ENCODE peak calls at places on chromosomes 2 and 18, in ten cellular contexts. One of them, this sample, is unnamed.

GRCh38 chr2:73095910-73096309 is 16.8 kb downstream of the RAB11FIP5 start:
- DNase-seq in stimulated activated CD4-positive, alpha-beta T cell treated with anti-CD3 and anti-CD28 coated beads, Interleukin-1b, Interleukin-23, amount 100 ng/mL, for 48 hours: no peak
- DNase-seq in stimulated activated CD8-positive, alpha-beta memory T cell treated with anti-CD3 and anti-CD28 coated beads, Interleukin-4, amount 100 ng/mL, for 1 hour: no peak
- DNase-seq in stimulated activated naive CD8-positive, alpha-beta T cell treated with anti-CD3 and anti-CD28 coated beads, Interleukin-15, Interleukin-2, amounts not matched to agents 100 U/mL and 50 U/mL, for 24 hours: no peak
- DNase-seq in heart left ventricle: no peak
- DNase-seq in GM03348: no peak
- DNase-seq in T-helper 2 cell: no peak
- DNase-seq in neural progenitor cell: no peak
- DNase-seq in PC-9: no peak
- DNase-seq in tibial nerve: no peak
- DNase-seq in this sample: no peak

GRCh38 chr2:47344890-47345583 is 57.9 kb upstream of the MSH2 start:
- DNase-seq in tibial nerve: peak; percentile 17
- DNase-seq in PC-9: peak; percentile 93
- DNase-seq in stimulated activated naive CD8-positive, alpha-beta T cell treated with anti-CD3 and anti-CD28 coated beads, Interleukin-15, Interleukin-2, amounts not matched to agents 100 U/mL and 50 U/mL, for 24 hours: no peak
- DNase-seq in GM03348: peak; percentile 70
- DNase-seq in stimulated activated CD8-positive, alpha-beta memory T cell treated with anti-CD3 and anti-CD28 coated beads, Interleukin-4, amount 100 ng/mL, for 1 hour: no peak
- DNase-seq in T-helper 2 cell: no peak
- DNase-seq in neural progenitor cell: peak; percentile 97
- DNase-seq in stimulated activated CD4-positive, alpha-beta T cell treated with anti-CD3 and anti-CD28 coated beads, Interleukin-1b, Interleukin-23, amount 100 ng/mL, for 48 hours: no peak
- DNase-seq in heart left ventricle: peak; percentile 80
- DNase-seq in this sample: peak; percentile 68

GRCh38 chr2:43375746-43376522 is 149.5 kb upstream of the ZFP36L2 start:
- DNase-seq in heart left ventricle: no peak
- DNase-seq in stimulated activated naive CD8-positive, alpha-beta T cell treated with anti-CD3 and anti-CD28 coated beads, Interleukin-15, Interleukin-2, amounts not matched to agents 100 U/mL and 50 U/mL, for 24 hours: no peak
- DNase-seq in T-helper 2 cell: no peak
- DNase-seq in neural progenitor cell: no peak
- DNase-seq in stimulated activated CD4-positive, alpha-beta T cell treated with anti-CD3 and anti-CD28 coated beads, Interleukin-1b, Interleukin-23, amount 100 ng/mL, for 48 hours: no peak
- DNase-seq in PC-9: no peak
- DNase-seq in GM03348: no peak
- DNase-seq in stimulated activated CD8-positive, alpha-beta memory T cell treated with anti-CD3 and anti-CD28 coated beads, Interleukin-4, amount 100 ng/mL, for 1 hour: no peak
- DNase-seq in tibial nerve: no peak
- DNase-seq in this sample: no peak

GRCh38 chr2:319059-319600 is 31.2 kb upstream of the ALKAL2 start:
- DNase-seq in stimulated activated CD4-positive, alpha-beta T cell treated with anti-CD3 and anti-CD28 coated beads, Interleukin-1b, Interleukin-23, amount 100 ng/mL, for 48 hours: no peak
- DNase-seq in GM03348: no peak
- DNase-seq in tibial nerve: no peak
- DNase-seq in PC-9: no peak
- DNase-seq in neural progenitor cell: no peak
- DNase-seq in T-helper 2 cell: no peak
- DNase-seq in heart left ventricle: no peak
- DNase-seq in stimulated activated naive CD8-positive, alpha-beta T cell treated with anti-CD3 and anti-CD28 coated beads, Interleukin-15, Interleukin-2, amounts not matched to agents 100 U/mL and 50 U/mL, for 24 hours: no peak
- DNase-seq in stimulated activated CD8-positive, alpha-beta memory T cell treated with anti-CD3 and anti-CD28 coated beads, Interleukin-4, amount 100 ng/mL, for 1 hour: no peak
- DNase-seq in this sample: no peak

GRCh38 chr18:75141166-75141565 is 67.8 kb downstream of the PTGR3 start:
- DNase-seq in PC-9: no peak
- DNase-seq in heart left ventricle: no peak
- DNase-seq in stimulated activated naive CD8-positive, alpha-beta T cell treated with anti-CD3 and anti-CD28 coated beads, Interleukin-15, Interleukin-2, amounts not matched to agents 100 U/mL and 50 U/mL, for 24 hours: no peak
- DNase-seq in stimulated activated CD8-positive, alpha-beta memory T cell treated with anti-CD3 and anti-CD28 coated beads, Interleukin-4, amount 100 ng/mL, for 1 hour: no peak
- DNase-seq in tibial nerve: no peak
- DNase-seq in T-helper 2 cell: no peak
- DNase-seq in GM03348: no peak
- DNase-seq in neural progenitor cell: no peak
- DNase-seq in stimulated activated CD4-positive, alpha-beta T cell treated with anti-CD3 and anti-CD28 coated beads, Interleukin-1b, Interleukin-23, amount 100 ng/mL, for 48 hours: no peak
- DNase-seq in this sample: no peak

GRCh38 chr2:15688924-15689568 is 97.4 kb downstream of the DDX1 start:
- DNase-seq in heart left ventricle: no peak
- DNase-seq in GM03348: no peak
- DNase-seq in neural progenitor cell: no peak
- DNase-seq in PC-9: no peak
- DNase-seq in stimulated activated naive CD8-positive, alpha-beta T cell treated with anti-CD3 and anti-CD28 coated beads, Interleukin-15, Interleukin-2, amounts not matched to agents 100 U/mL and 50 U/mL, for 24 hours: no peak
- DNase-seq in stimulated activated CD4-positive, alpha-beta T cell treated with anti-CD3 and anti-CD28 coated beads, Interleukin-1b, Interleukin-23, amount 100 ng/mL, for 48 hours: no peak
- DNase-seq in T-helper 2 cell: no peak
- DNase-seq in tibial nerve: no peak
- DNase-seq in stimulated activated CD8-positive, alpha-beta memory T cell treated with anti-CD3 and anti-CD28 coated beads, Interleukin-4, amount 100 ng/mL, for 1 hour: no peak
- DNase-seq in this sample: no peak

GRCh38 chr2:117562654-117563053 is 251.8 kb upstream of the DDX18 start:
- DNase-seq in neural progenitor cell: no peak
- DNase-seq in heart left ventricle: no peak
- DNase-seq in GM03348: no peak
- DNase-seq in T-helper 2 cell: no peak
- DNase-seq in stimulated activated CD4-positive, alpha-beta T cell treated with anti-CD3 and anti-CD28 coated beads, Interleukin-1b, Interleukin-23, amount 100 ng/mL, for 48 hours: no peak
- DNase-seq in PC-9: no peak
- DNase-seq in tibial nerve: peak; percentile 5
- DNase-seq in stimulated activated CD8-positive, alpha-beta memory T cell treated with anti-CD3 and anti-CD28 coated beads, Interleukin-4, amount 100 ng/mL, for 1 hour: no peak
- DNase-seq in stimulated activated naive CD8-positive, alpha-beta T cell treated with anti-CD3 and anti-CD28 coated beads, Interleukin-15, Interleukin-2, amounts not matched to agents 100 U/mL and 50 U/mL, for 24 hours: no peak
- DNase-seq in this sample: no peak

GRCh38 chr2:138445227-138445626 is 56.3 kb upstream of the SPOPL start:
- DNase-seq in heart left ventricle: no peak
- DNase-seq in stimulated activated naive CD8-positive, alpha-beta T cell treated with anti-CD3 and anti-CD28 coated beads, Interleukin-15, Interleukin-2, amounts not matched to agents 100 U/mL and 50 U/mL, for 24 hours: no peak
- DNase-seq in stimulated activated CD8-positive, alpha-beta memory T cell treated with anti-CD3 and anti-CD28 coated beads, Interleukin-4, amount 100 ng/mL, for 1 hour: no peak
- DNase-seq in T-helper 2 cell: no peak
- DNase-seq in neural progenitor cell: no peak
- DNase-seq in stimulated activated CD4-positive, alpha-beta T cell treated with anti-CD3 and anti-CD28 coated beads, Interleukin-1b, Interleukin-23, amount 100 ng/mL, for 48 hours: no peak
- DNase-seq in tibial nerve: no peak
- DNase-seq in PC-9: no peak
- DNase-seq in GM03348: no peak
- DNase-seq in this sample: no peak

GRCh38 chr2:130836501-130837174 is at the start of gene ARHGEF4:
- DNase-seq in stimulated activated naive CD8-positive, alpha-beta T cell treated with anti-CD3 and anti-CD28 coated beads, Interleukin-15, Interleukin-2, amounts not matched to agents 100 U/mL and 50 U/mL, for 24 hours: peak; percentile 24
- DNase-seq in T-helper 2 cell: no peak
- DNase-seq in heart left ventricle: no peak
- DNase-seq in tibial nerve: no peak
- DNase-seq in stimulated activated CD8-positive, alpha-beta memory T cell treated with anti-CD3 and anti-CD28 coated beads, Interleukin-4, amount 100 ng/mL, for 1 hour: no peak
- DNase-seq in PC-9: peak; percentile 89
- DNase-seq in stimulated activated CD4-positive, alpha-beta T cell treated with anti-CD3 and anti-CD28 coated beads, Interleukin-1b, Interleukin-23, amount 100 ng/mL, for 48 hours: no peak
- DNase-seq in neural progenitor cell: peak; percentile 90
- DNase-seq in GM03348: peak; percentile 41
- DNase-seq in this sample: no peak

GRCh38 chr2:172342611-172343010 is 84.8 kb upstream of the ITGA6 start:
- DNase-seq in T-helper 2 cell: no peak
- DNase-seq in stimulated activated naive CD8-positive, alpha-beta T cell treated with anti-CD3 and anti-CD28 coated beads, Interleukin-15, Interleukin-2, amounts not matched to agents 100 U/mL and 50 U/mL, for 24 hours: no peak
- DNase-seq in GM03348: no peak
- DNase-seq in PC-9: no peak
- DNase-seq in stimulated activated CD8-positive, alpha-beta memory T cell treated with anti-CD3 and anti-CD28 coated beads, Interleukin-4, amount 100 ng/mL, for 1 hour: no peak
- DNase-seq in stimulated activated CD4-positive, alpha-beta T cell treated with anti-CD3 and anti-CD28 coated beads, Interleukin-1b, Interleukin-23, amount 100 ng/mL, for 48 hours: no peak
- DNase-seq in neural progenitor cell: peak; percentile 8
- DNase-seq in heart left ventricle: no peak
- DNase-seq in tibial nerve: no peak
- DNase-seq in this sample: no peak

GRCh38 chr2:230473378-230473777 is 57.4 kb downstream of the SP100 start:
- DNase-seq in PC-9: no peak
- DNase-seq in T-helper 2 cell: no peak
- DNase-seq in heart left ventricle: no peak
- DNase-seq in stimulated activated naive CD8-positive, alpha-beta T cell treated with anti-CD3 and anti-CD28 coated beads, Interleukin-15, Interleukin-2, amounts not matched to agents 100 U/mL and 50 U/mL, for 24 hours: peak; percentile 21
- DNase-seq in neural progenitor cell: no peak
- DNase-seq in tibial nerve: no peak
- DNase-seq in GM03348: no peak
- DNase-seq in stimulated activated CD8-positive, alpha-beta memory T cell treated with anti-CD3 and anti-CD28 coated beads, Interleukin-4, amount 100 ng/mL, for 1 hour: no peak
- DNase-seq in stimulated activated CD4-positive, alpha-beta T cell treated with anti-CD3 and anti-CD28 coated beads, Interleukin-1b, Interleukin-23, amount 100 ng/mL, for 48 hours: peak; percentile 5
- DNase-seq in this sample: no peak

GRCh38 chr2:38079111-38080052 is 3.4 kb upstream of the CYP1B1 start:
- DNase-seq in T-helper 2 cell: no peak
- DNase-seq in heart left ventricle: no peak
- DNase-seq in PC-9: no peak
- DNase-seq in stimulated activated naive CD8-positive, alpha-beta T cell treated with anti-CD3 and anti-CD28 coated beads, Interleukin-15, Interleukin-2, amounts not matched to agents 100 U/mL and 50 U/mL, for 24 hours: no peak
- DNase-seq in neural progenitor cell: peak; percentile 38
- DNase-seq in tibial nerve: no peak
- DNase-seq in GM03348: no peak
- DNase-seq in stimulated activated CD4-positive, alpha-beta T cell treated with anti-CD3 and anti-CD28 coated beads, Interleukin-1b, Interleukin-23, amount 100 ng/mL, for 48 hours: no peak
- DNase-seq in stimulated activated CD8-positive, alpha-beta memory T cell treated with anti-CD3 and anti-CD28 coated beads, Interleukin-4, amount 100 ng/mL, for 1 hour: no peak
- DNase-seq in this sample: no peak

GRCh38 chr2:216774180-216774579 is 78.8 kb upstream of the IGFBP5 start:
- DNase-seq in heart left ventricle: no peak
- DNase-seq in PC-9: no peak
- DNase-seq in stimulated activated CD8-positive, alpha-beta memory T cell treated with anti-CD3 and anti-CD28 coated beads, Interleukin-4, amount 100 ng/mL, for 1 hour: no peak
- DNase-seq in stimulated activated naive CD8-positive, alpha-beta T cell treated with anti-CD3 and anti-CD28 coated beads, Interleukin-15, Interleukin-2, amounts not matched to agents 100 U/mL and 50 U/mL, for 24 hours: no peak
- DNase-seq in tibial nerve: no peak
- DNase-seq in neural progenitor cell: no peak
- DNase-seq in stimulated activated CD4-positive, alpha-beta T cell treated with anti-CD3 and anti-CD28 coated beads, Interleukin-1b, Interleukin-23, amount 100 ng/mL, for 48 hours: no peak
- DNase-seq in T-helper 2 cell: no peak
- DNase-seq in GM03348: no peak
- DNase-seq in this sample: no peak

This sample was measured in glomerular endothelial cell.